ENCODE peak calls at places on chromosomes 1 and 21, in five cellular contexts. O is suprapubic skin, H is esophagus muscularis mucosa, M is transverse colon, D is SK-N-SH. T is an unnamed sample.

GRCh38 chr1:207952617-207953542 is 42.0 kb upstream of the CD34 start:
- DNase-seq in O (no peak), H (no peak), M (no peak), D (no peak), T (no peak)

GRCh38 chr1:170675825-170676224 is 11.9 kb downstream of the PRRX1 start:
- DNase-seq in O (no peak), H (no peak), M (no peak), D (no peak), T (no peak)

GRCh38 chr1:119449964-119450363 is 35.0 kb downstream of the HSD3B2 start:
- DNase-seq in O (no peak), H (no peak), M (no peak), D (no peak), T (no peak)

GRCh38 chr1:245797592-245798366 is 643.0 kb downstream of the KIF26B start:
- DNase-seq in O (no peak), H (no peak), M (no peak), D (no peak), T (peak; percentile 33)

GRCh38 chr1:9652379-9653194 is 1.1 kb downstream of the PIK3CD start:
- DNase-seq in O (no peak), H (no peak), M (peak; percentile 42), D (peak; percentile 43), T (no peak)

GRCh38 chr1:217718873-217719272 is 87.7 kb downstream of the SPATA17 start:
- DNase-seq in O (no peak), H (no peak), M (no peak), D (no peak), T (no peak)

GRCh38 chr1:67372136-67372535 is 58.1 kb downstream of the SERBP1 start:
- DNase-seq in O (no peak), H (no peak), M (no peak), D (no peak), T (no peak)

GRCh38 chr1:238944028-238944427 is 442.3 kb upstream of the CHRM3 start:
- DNase-seq in O (no peak), H (no peak), M (no peak), D (no peak), T (no peak)

GRCh38 chr1:201917362-201918033 is 28.8 kb downstream of the SHISA4 start:
- DNase-seq in O (no peak), H (no peak), M (no peak), D (no peak), T (peak; percentile 29)

GRCh38 chr21:25997788-25998611 is 172.6 kb downstream of the APP start:
- DNase-seq in O (no peak), H (no peak), M (peak; percentile 45), D (no peak), T (no peak)

GRCh38 chr1:10701145-10701544 is 95.3 kb downstream of the CASZ1 start:
- DNase-seq in O (no peak), H (no peak), M (no peak), D (no peak), T (no peak)

GRCh38 chr1:47752560-47752959 is 244.6 kb downstream of the TRABD2B start:
- DNase-seq in O (no peak), H (no peak), M (no peak), D (no peak), T (no peak)

GRCh38 chr1:62905872-62906271 is 121.9 kb downstream of the ATG4C start:
- DNase-seq in O (no peak), H (no peak), M (no peak), D (no peak), T (no peak)

GRCh38 chr1:111863401-111863800 is 107.7 kb downstream of the DDX20 start:
- DNase-seq in O (no peak), H (no peak), M (no peak), D (no peak), T (no peak)

GRCh38 chr1:171664976-171665375 is 12.5 kb upstream of the MYOC start:
- DNase-seq in O (no peak), H (no peak), M (no peak), D (no peak), T (no peak)

GRCh38 chr1:34851431-34852105 is 8.0 kb downstream of the SMIM12 start:
- DNase-seq in O (no peak), H (no peak), M (no peak), D (no peak), T (no peak)

GRCh38 chr1:1507305-1507704 is 4.7 kb upstream of the ATAD3A start:
- DNase-seq in O (no peak), H (no peak), M (no peak), D (no peak), T (no peak)

GRCh38 chr1:4689271-4689935 is 35.0 kb downstream of the AJAP1 start:
- DNase-seq in O (no peak), H (no peak), M (no peak), D (no peak), T (no peak)

GRCh38 chr1:241413974-241414373 is 57.0 kb upstream of the RGS7 start:
- DNase-seq in O (no peak), H (no peak), M (no peak), D (no peak), T (no peak)

GRCh38 chr1:75797606-75798216 is 1.0 kb downstream of the MSH4 start:
- DNase-seq in O (no peak), H (no peak), M (no peak), D (no peak), T (peak; percentile 15)

GRCh38 chr1:234611153-234611798 is 1.3 kb upstream of the IRF2BP2 start:
- DNase-seq in O (no peak), H (no peak), M (no peak), D (peak; percentile 38), T (no peak)

GRCh38 chr1:113322439-113322838 is 67.9 kb upstream of the MAGI3 start:
- DNase-seq in O (no peak), H (no peak), M (no peak), D (no peak), T (no peak)

GRCh38 chr1:14138627-14139026 is 438.6 kb downstream of the PRDM2 start:
- DNase-seq in O (no peak), H (peak; percentile 70), M (no peak), D (no peak), T (no peak)

GRCh38 chr1:154972517-154973343 is 1.8 kb upstream of the CKS1B start:
- DNase-seq in O (peak; percentile 88), H (no peak), M (peak; percentile 74), D (no peak), T (peak; percentile 90)

GRCh38 chr1:16009030-16009460 is 5.0 kb downstream of the SRARP start:
- DNase-seq in O (peak; percentile 88), H (peak; percentile 95), M (peak; percentile 82), D (peak; percentile 91), T (peak; percentile 80)

GRCh38 chr1:1889847-1890505 is 911 bp downstream of the GNB1 start:
- DNase-seq in O (no peak), H (no peak), M (peak; percentile 52), D (peak; percentile 77), T (peak; percentile 74)

GRCh38 chr1:89523597-89524368 is 846 bp upstream of the LRRC8B start:
- DNase-seq in O (no peak), H (no peak), M (peak; percentile 61), D (peak; percentile 74), T (peak; percentile 51)

GRCh38 chr1:54971317-54971791 is 9.1 kb upstream of the TMEM61 start:
- DNase-seq in O (no peak), H (no peak), M (no peak), D (no peak), T (no peak)

GRCh38 chr1:91450260-91450659 is 45.6 kb upstream of the HFM1 start:
- DNase-seq in O (no peak), H (no peak), M (no peak), D (no peak), T (no peak)

GRCh38 chr1:42370876-42371549 is 9.6 kb upstream of the RIMKLA start:
- DNase-seq in O (no peak), H (no peak), M (no peak), D (no peak), T (no peak)

GRCh38 chr1:158149175-158149574 is 31.5 kb upstream of the CD1D start:
- DNase-seq in O (no peak), H (no peak), M (no peak), D (no peak), T (no peak)

GRCh38 chr1:208179303-208179702 is 64.9 kb downstream of the PLXNA2 start:
- DNase-seq in O (no peak), H (no peak), M (peak; percentile 55), D (peak; percentile 67), T (peak; percentile 72)

GRCh38 chr1:39776400-39776713 is 5.2 kb upstream of the OXCT2 start:
- DNase-seq in O (no peak), H (no peak), M (peak; percentile 57), D (no peak), T (peak; percentile 64)

GRCh38 chr1:39779821-39780220 is 8.7 kb upstream of the OXCT2 start:
- DNase-seq in O (no peak), H (no peak), M (no peak), D (no peak), T (no peak)

GRCh38 chr1:39776886-39777683 is 5.9 kb upstream of the OXCT2 start:
- DNase-seq in O (no peak), H (no peak), M (no peak), D (peak; percentile 59), T (peak; percentile 3)

GRCh38 chr1:39781349-39781715 is 7.3 kb downstream of the BMP8B start:
- DNase-seq in O (no peak), H (no peak), M (no peak), D (no peak), T (no peak)

GRCh38 chr1:39779137-39779536 is 8.0 kb upstream of the OXCT2 start:
- DNase-seq in O (peak; percentile 34), H (no peak), M (no peak), D (no peak), T (peak; percentile 43)
- TF ChIP-seq EP300 in O (no peak), H (no peak), M (no peak), D (no peak), T (no peak)

GRCh38 chr1:102628008-102628736 is 480.1 kb downstream of the COL11A1 start:
- DNase-seq in O (no peak), H (no peak), M (no peak), D (peak; percentile 22), T (no peak)
- TF ChIP-seq POLR2AphosphoS5 in O (no peak), H (no peak), M (no peak), D (no peak), T (no peak)

GRCh38 chr1:165927169-165927568 is 99.8 kb downstream of the UCK2 start:
- DNase-seq in O (no peak), H (no peak), M (no peak), D (no peak), T (no peak)

GRCh38 chr1:165925498-165926079 is 98.2 kb downstream of the UCK2 start:
- DNase-seq in O (no peak), H (no peak), M (no peak), D (no peak), T (no peak)

GRCh38 chr1:165928075-165928731 is 100.8 kb downstream of the UCK2 start:
- DNase-seq in O (no peak), H (no peak), M (peak; percentile 31), D (peak; percentile 62), T (no peak)

GRCh38 chr1:165924096-165924495 is 96.7 kb downstream of the UCK2 start:
- DNase-seq in O (no peak), H (no peak), M (no peak), D (no peak), T (no peak)
- TF ChIP-seq EP300 in O (no peak), H (no peak), M (no peak), D (no peak), T (no peak)

DNA sequence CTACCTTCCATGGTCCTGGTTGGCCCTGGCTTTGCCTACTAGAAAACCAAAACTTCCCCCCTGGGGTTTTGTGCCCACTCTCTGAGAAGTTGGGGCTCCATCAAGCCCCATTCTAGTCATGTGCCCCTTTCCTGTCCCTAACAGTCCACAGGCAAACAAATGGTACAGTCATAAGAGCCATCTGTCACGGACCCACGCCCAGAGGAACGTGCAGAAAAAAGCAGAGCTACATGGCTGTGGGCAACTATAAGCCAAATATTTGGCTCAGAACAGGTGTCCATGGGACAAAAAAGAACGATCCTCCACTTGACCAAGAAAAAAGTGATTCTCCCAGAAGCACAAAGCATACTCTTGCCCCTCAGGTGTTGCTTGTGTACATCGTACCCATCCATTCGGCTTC is 14.6 kb upstream of the TRNAU1AP start:
- DNase-seq in O (no peak), H (no peak), M (no peak), D (no peak), T (no peak)
- TF ChIP-seq POLR2AphosphoS5 in O (no peak), H (no peak), M (no peak), D (no peak), T (no peak)

T was measured in upper lobe of left lung.